ENCODE peak calls at places on chromosome 7, in four cellular contexts. J, Q, S and P are unnamed samples.

GRCh38 chr7:151113344-151114150 is 27.3 kb downstream of the AGAP3 start:
- DNase-seq in J (peak; percentile 81), Q (peak; percentile 97), S (peak; percentile 80), P (no peak)

GRCh38 chr7:19030280-19030679 is 87.2 kb downstream of the TWIST1 start:
- DNase-seq in J (no peak), Q (no peak), S (no peak), P (no peak)

GRCh38 chr7:82317760-82318159 is 125.8 kb downstream of the CACNA2D1 start:
- DNase-seq in J (no peak), Q (no peak), S (no peak), P (no peak)

GRCh38 chr7:11327633-11328032 is 354.0 kb downstream of the PHF14 start:
- DNase-seq in J (no peak), Q (no peak), S (no peak), P (no peak)

GRCh38 chr7:17528636-17529035 is 230.2 kb downstream of the AHR start:
- DNase-seq in J (no peak), Q (no peak), S (no peak), P (no peak)

GRCh38 chr7:157408258-157409101 is 71.7 kb downstream of the DNAJB6 start:
- DNase-seq in J (no peak), Q (peak; percentile 22), S (no peak), P (no peak)

GRCh38 chr7:92997719-92998118 is 120.1 kb downstream of the SAMD9 start:
- DNase-seq in J (no peak), Q (no peak), S (no peak), P (no peak)

GRCh38 chr7:155571581-155572345 is 25.4 kb upstream of the CNPY1 start:
- DNase-seq in J (no peak), Q (no peak), S (no peak), P (peak; percentile 42)

GRCh38 chr7:131370523-131370968 is 42.9 kb downstream of the MKLN1 start:
- DNase-seq in J (no peak), Q (no peak), S (no peak), P (no peak)

GRCh38 chr7:73354196-73354595 is 26.2 kb downstream of the FKBP6 start:
- DNase-seq in J (no peak), Q (no peak), S (no peak), P (no peak)

GRCh38 chr7:113608786-113609185 is 310.0 kb downstream of the PPP1R3A start:
- DNase-seq in J (no peak), Q (no peak), S (no peak), P (no peak)

GRCh38 chr7:7212612-7213011 is 30.3 kb downstream of the C1GALT1 start:
- DNase-seq in J (no peak), Q (no peak), S (no peak), P (no peak)

GRCh38 chr7:156021476-156021875 is 209.2 kb upstream of the SHH start:
- DNase-seq in J (no peak), Q (no peak), S (no peak), P (no peak)

GRCh38 chr7:44891791-44892190 is 6.5 kb upstream of the PURB start:
- DNase-seq in J (no peak), Q (no peak), S (no peak), P (no peak)

GRCh38 chr7:132609906-132610520 is 33.7 kb upstream of the PLXNA4 start:
- DNase-seq in J (no peak), Q (no peak), S (no peak), P (no peak)

GRCh38 chr7:116588225-116588624 is 63.4 kb downstream of the CAV1 start:
- DNase-seq in J (no peak), Q (no peak), S (no peak), P (peak; percentile 80)

GRCh38 chr7:40799-41750 is 151.3 kb upstream of the FAM20C start:
- DNase-seq in J (peak; percentile 11), Q (no peak), S (no peak), P (peak; percentile 63)

GRCh38 chr7:93374345-93374940 is 142.3 kb downstream of the VPS50 start:
- DNase-seq in J (no peak), Q (peak; percentile 32), S (peak; percentile 17), P (no peak)

GRCh38 chr7:30879139-30880089 is 32.2 kb upstream of the AQP1 start:
- DNase-seq in J (no peak), Q (no peak), S (no peak), P (no peak)

GRCh38 chr7:83130623-83131545 is 31.8 kb downstream of the PCLO start:
- DNase-seq in J (no peak), Q (no peak), S (no peak), P (no peak)

GRCh38 chr7:2893411-2893861 is 49.3 kb upstream of the GNA12 start:
- DNase-seq in J (no peak), Q (no peak), S (no peak), P (no peak)
- H3K4me3 ChIP-seq in J (no peak overlapping the region), Q (no peak overlapping the region), S (no peak overlapping the region), P (no peak overlapping the region)

DNA sequence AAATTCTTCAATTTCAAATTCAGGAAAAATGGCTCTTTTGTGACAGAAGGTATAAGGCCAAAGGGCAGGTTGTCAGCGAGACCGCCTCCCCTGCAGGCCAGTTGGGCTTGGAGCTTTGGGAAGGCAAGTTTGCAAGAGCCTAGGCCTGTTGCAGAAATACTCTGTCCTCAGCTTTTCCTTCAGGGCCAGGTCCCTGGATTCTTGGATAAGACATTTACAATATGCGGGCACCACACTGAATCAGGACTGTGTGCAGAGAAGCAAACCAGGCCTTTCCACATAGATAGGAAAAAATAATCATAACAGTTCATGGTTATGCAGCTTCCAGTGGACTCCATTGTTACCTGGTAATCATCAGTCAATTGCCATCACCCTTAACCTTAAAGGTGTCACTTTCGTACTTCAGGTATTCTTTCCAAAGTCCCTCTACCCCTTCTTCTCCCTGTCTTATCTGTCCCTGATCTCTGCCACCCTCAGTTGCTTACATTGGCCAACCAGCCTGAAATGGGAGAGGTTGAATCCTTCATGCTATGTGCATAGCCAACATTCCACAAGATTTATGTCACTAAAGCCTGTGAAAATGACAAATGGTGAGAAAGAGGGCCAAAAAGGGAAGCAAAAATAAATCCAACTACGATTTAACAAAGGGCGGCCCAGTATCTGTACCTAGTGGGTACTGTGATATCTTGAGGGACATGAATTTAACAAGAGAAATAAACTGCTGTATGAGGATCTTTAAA is 304.5 kb upstream of the NFE2L3 start:
- DNase-seq in J (no peak), Q (no peak), S (no peak), P (no peak)
- H3K4me1 ChIP-seq in J (no peaks in the 10 kb centered on the region), Q (peaks cover 24% of the 10 kb centered on the region), S (peaks cover 6% of the 10 kb centered on the region), P (peaks cover 13% of the 10 kb centered on the region)

GRCh38 chr7:95102662-95103061 is 195.3 kb downstream of the PPP1R9A start:
- DNase-seq in J (no peak), Q (no peak), S (no peak), P (no peak)

GRCh38 chr7:95101422-95101821 is 194.0 kb downstream of the PPP1R9A start:
- DNase-seq in J (no peak), Q (no peak), S (no peak), P (no peak)

GRCh38 chr7:95105627-95106026 is 198.2 kb downstream of the PPP1R9A start:
- DNase-seq in J (no peak), Q (no peak), S (no peak), P (no peak)

GRCh38 chr7:95099101-95099500 is 191.7 kb downstream of the PPP1R9A start:
- DNase-seq in J (no peak), Q (no peak), S (no peak), P (no peak)

GRCh38 chr7:95104739-95105138 is 197.3 kb downstream of the PPP1R9A start:
- DNase-seq in J (peak; percentile 31), Q (no peak), S (no peak), P (no peak)
- TF ChIP-seq POLR2AphosphoS5 in J (no peak), Q (no peak), S (no peak), P (no peak)

GRCh38 chr7:41942468-41943097 is 239.7 kb upstream of the INHBA start:
- DNase-seq in J (no peak), Q (no peak), S (no peak), P (peak; percentile 79)

GRCh38 chr7:41938371-41938770 is 235.5 kb upstream of the INHBA start:
- DNase-seq in J (no peak), Q (no peak), S (no peak), P (no peak)

GRCh38 chr7:41940760-41941343 is 238.0 kb upstream of the INHBA start:
- DNase-seq in J (peak; percentile 53), Q (peak; percentile 73), S (peak; percentile 73), P (no peak)

GRCh38 chr7:41943098-41943577 is 240.2 kb upstream of the INHBA start:
- DNase-seq in J (peak; percentile 77), Q (peak; percentile 85), S (peak; percentile 73), P (peak; percentile 94)
- H3K4me3 ChIP-seq in J (no peak overlapping the region), Q (peak overlapping the region; percentile 34), S (no peak overlapping the region), P (no peak overlapping the region)